ENCODE peak calls at places on chromosomes 2 and 18, in four cellular contexts. P is sigmoid colon, B is GM12865, E is cerebellar cortex. Z is an unnamed sample.

GRCh38 chr18:79567481-79568147 is 112.0 kb upstream of the CTDP1 start:
- DNase-seq in P (peak), B (no peak), E (no peak), Z (peak)

GRCh38 chr2:8399731-8400130 is 282.1 kb upstream of the ID2 start:
- DNase-seq in P (no peak), B (no peak), E (no peak), Z (no peak)

GRCh38 chr2:132886574-132886973 is 216.6 kb upstream of the LYPD1 start:
- DNase-seq in P (no peak), B (no peak), E (no peak), Z (no peak)

GRCh38 chr2:54494087-54494486 is 38.0 kb downstream of the SPTBN1 start:
- DNase-seq in P (no peak), B (no peak), E (no peak), Z (no peak)

GRCh38 chr2:221874444-221874843 is 302.3 kb upstream of the EPHA4 start:
- DNase-seq in P (no peak), B (peak), E (no peak), Z (no peak)

GRCh38 chr2:224538739-224539138 is 46.4 kb downstream of the CUL3 start:
- DNase-seq in P (no peak), B (no peak), E (no peak), Z (no peak)

GRCh38 chr2:69753659-69754350 is 11.9 kb downstream of the ANXA4 start:
- DNase-seq in P (no peak), B (no peak), E (no peak), Z (no peak)

GRCh38 chr2:43348904-43349725 is 122.7 kb upstream of the ZFP36L2 start:
- DNase-seq in P (peak), B (no peak), E (no peak), Z (no peak)

GRCh38 chr2:11027195-11027594 is 115.5 kb downstream of the KCNF1 start:
- DNase-seq in P (no peak), B (no peak), E (no peak), Z (no peak)

GRCh38 chr2:239263937-239264837 is 136.6 kb downstream of the HDAC4 start:
- DNase-seq in P (peak), B (no peak), E (peak), Z (no peak)